ENCODE peak calls at places on chromosomes 13 and 19, in four cellular contexts. One of them, this sample, is unnamed.

GRCh38 chr19:48391100-48392005 is at the start of gene KDELR1:
- DNase-seq in HCT116: no peak
- DNase-seq in endothelial cell of umbilical vein: peak; percentile 75
- DNase-seq in esophagus muscularis mucosa: no peak
- DNase-seq in this sample: no peak

GRCh38 chr13:59891053-59891452 is 272.7 kb downstream of the DIAPH3 start:
- DNase-seq in HCT116: no peak
- DNase-seq in endothelial cell of umbilical vein: no peak
- DNase-seq in esophagus muscularis mucosa: no peak
- DNase-seq in this sample: no peak

GRCh38 chr19:46068345-46069258 is 27.8 kb upstream of the IGFL4 start:
- DNase-seq in HCT116: peak; percentile 89
- DNase-seq in endothelial cell of umbilical vein: peak; percentile 79
- DNase-seq in esophagus muscularis mucosa: no peak
- DNase-seq in this sample: no peak

GRCh38 chr19:43778651-43779050 is 2.1 kb downstream of the KCNN4 start:
- DNase-seq in HCT116: no peak
- DNase-seq in endothelial cell of umbilical vein: no peak
- DNase-seq in esophagus muscularis mucosa: no peak
- DNase-seq in this sample: no peak

GRCh38 chr13:112226320-112227002 is 149.7 kb upstream of the SPACA7 start:
- DNase-seq in HCT116: no peak
- DNase-seq in endothelial cell of umbilical vein: no peak
- DNase-seq in esophagus muscularis mucosa: no peak
- DNase-seq in this sample: no peak

GRCh38 chr13:37870895-37871550 is 1.5 kb upstream of the TRPC4 start:
- DNase-seq in HCT116: no peak
- DNase-seq in endothelial cell of umbilical vein: no peak
- DNase-seq in esophagus muscularis mucosa: no peak
- DNase-seq in this sample: no peak

GRCh38 chr19:39308531-39309304 is 11.9 kb downstream of the LRFN1 start:
- DNase-seq in HCT116: no peak
- DNase-seq in endothelial cell of umbilical vein: peak; percentile 18
- DNase-seq in esophagus muscularis mucosa: no peak
- DNase-seq in this sample: no peak

GRCh38 chr13:110854866-110855265 is 60.0 kb downstream of the ANKRD10 start:
- DNase-seq in HCT116: no peak
- DNase-seq in endothelial cell of umbilical vein: no peak
- DNase-seq in esophagus muscularis mucosa: no peak
- DNase-seq in this sample: no peak

GRCh38 chr13:90896022-90896421 is 451.5 kb upstream of the MIR17HG start:
- DNase-seq in HCT116: no peak
- DNase-seq in endothelial cell of umbilical vein: no peak
- DNase-seq in esophagus muscularis mucosa: no peak
- DNase-seq in this sample: no peak

GRCh38 chr19:41801682-41802317 is 5.4 kb downstream of the CEACAM3 start:
- DNase-seq in HCT116: no peak
- DNase-seq in endothelial cell of umbilical vein: no peak
- DNase-seq in esophagus muscularis mucosa: no peak
- DNase-seq in this sample: no peak

GRCh38 chr19:5128251-5128931 is 159.5 kb downstream of the KDM4B start:
- DNase-seq in HCT116: no peak
- DNase-seq in endothelial cell of umbilical vein: peak; percentile 82
- DNase-seq in esophagus muscularis mucosa: no peak
- DNase-seq in this sample: no peak

GRCh38 chr13:20258208-20258962 is 26.3 kb upstream of the GJB6 start:
- DNase-seq in HCT116: no peak
- DNase-seq in endothelial cell of umbilical vein: no peak
- DNase-seq in esophagus muscularis mucosa: no peak
- DNase-seq in this sample: no peak

GRCh38 chr19:48568345-48568886 is 16.4 kb downstream of the SULT2B1 start:
- DNase-seq in HCT116: peak; percentile 83
- DNase-seq in endothelial cell of umbilical vein: peak; percentile 83
- DNase-seq in esophagus muscularis mucosa: peak; percentile 96
- DNase-seq in this sample: no peak

GRCh38 chr13:44578064-44578394 is 1.9 kb upstream of the TSC22D1 start:
- DNase-seq in HCT116: no peak
- DNase-seq in endothelial cell of umbilical vein: no peak
- DNase-seq in esophagus muscularis mucosa: no peak
- DNase-seq in this sample: no peak

GRCh38 chr13:113668491-113668971 is 1.5 kb downstream of the GRK1 start:
- DNase-seq in HCT116: no peak
- DNase-seq in endothelial cell of umbilical vein: no peak
- DNase-seq in esophagus muscularis mucosa: no peak
- DNase-seq in this sample: no peak

GRCh38 chr13:41645313-41645712 is 188.0 kb downstream of the RGCC start:
- DNase-seq in HCT116: no peak
- DNase-seq in endothelial cell of umbilical vein: peak; percentile 97
- DNase-seq in esophagus muscularis mucosa: no peak
- DNase-seq in this sample: no peak

GRCh38 chr13:33204130-33204927 is 81.2 kb downstream of the STARD13 start:
- DNase-seq in HCT116: no peak
- DNase-seq in endothelial cell of umbilical vein: peak; percentile 89
- DNase-seq in esophagus muscularis mucosa: peak; percentile 93
- DNase-seq in this sample: no peak

GRCh38 chr13:45361596-45362206 is 20.7 kb upstream of the TPT1 start:
- DNase-seq in HCT116: peak; percentile 85
- DNase-seq in endothelial cell of umbilical vein: no peak
- DNase-seq in esophagus muscularis mucosa: no peak
- DNase-seq in this sample: no peak

GRCh38 chr13:106530209-106530906 is 5.1 kb downstream of the EFNB2 start:
- DNase-seq in HCT116: no peak
- DNase-seq in endothelial cell of umbilical vein: peak; percentile 61
- DNase-seq in esophagus muscularis mucosa: no peak
- DNase-seq in this sample: no peak

GRCh38 chr13:39224841-39225240 is 186.6 kb downstream of the NHLRC3 start:
- DNase-seq in HCT116: no peak
- DNase-seq in endothelial cell of umbilical vein: no peak
- DNase-seq in esophagus muscularis mucosa: no peak
- DNase-seq in this sample: no peak

DNA sequence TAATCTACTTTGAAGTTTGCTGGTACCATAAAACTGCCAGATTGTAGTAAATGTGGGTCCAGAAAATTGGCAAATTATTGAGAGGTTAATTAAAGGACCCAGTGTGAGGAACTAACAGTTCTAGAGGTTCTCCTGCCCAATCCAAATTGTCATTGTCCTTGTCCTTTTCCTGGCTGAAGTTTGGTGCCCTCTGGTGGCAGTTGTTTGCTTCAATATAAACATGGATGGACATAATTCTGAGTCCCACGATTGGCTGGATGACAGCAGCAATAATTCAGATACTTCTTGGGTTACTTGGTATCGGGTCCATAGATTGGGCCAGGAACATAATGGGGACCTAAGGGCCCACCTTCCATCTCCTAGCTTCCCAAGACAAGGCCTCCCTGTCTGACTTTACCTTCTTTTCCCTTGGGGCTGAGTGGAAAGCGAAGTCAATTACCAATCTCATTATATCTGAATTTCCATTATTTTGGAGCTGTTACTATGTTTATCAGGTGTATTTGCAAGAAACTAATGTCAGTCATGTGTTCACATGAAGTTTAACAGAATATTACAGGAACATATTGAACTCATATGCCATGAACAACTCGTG is 33.8 kb upstream of the GARRE1 start:
- DNase-seq in HCT116: peak; percentile 64
- DNase-seq in endothelial cell of umbilical vein: peak; percentile 71
- DNase-seq in esophagus muscularis mucosa: no peak
- DNase-seq in this sample: no peak
- TF ChIP-seq POLR2AphosphoS5 in HCT116: no peak
- TF ChIP-seq POLR2AphosphoS5 in endothelial cell of umbilical vein: no peak
- TF ChIP-seq POLR2AphosphoS5 in esophagus muscularis mucosa: no peak
- TF ChIP-seq POLR2AphosphoS5 in this sample: no peak

GRCh38 chr19:35490364-35490763 is at the start of gene KRTDAP:
- DNase-seq in HCT116: no peak
- DNase-seq in endothelial cell of umbilical vein: no peak
- DNase-seq in esophagus muscularis mucosa: no peak
- DNase-seq in this sample: no peak

GRCh38 chr19:35495107-35496064 is 5.1 kb upstream of the KRTDAP start:
- DNase-seq in HCT116: peak; percentile 35
- DNase-seq in endothelial cell of umbilical vein: peak; percentile 44
- DNase-seq in esophagus muscularis mucosa: no peak
- DNase-seq in this sample: peak; percentile 33

GRCh38 chr19:35488677-35489076 is 1.6 kb downstream of the KRTDAP start:
- DNase-seq in HCT116: no peak
- DNase-seq in endothelial cell of umbilical vein: no peak
- DNase-seq in esophagus muscularis mucosa: no peak
- DNase-seq in this sample: no peak

GRCh38 chr19:35493971-35494370 is 3.7 kb upstream of the KRTDAP start:
- DNase-seq in HCT116: no peak
- DNase-seq in endothelial cell of umbilical vein: no peak
- DNase-seq in esophagus muscularis mucosa: no peak
- DNase-seq in this sample: no peak

DNA sequence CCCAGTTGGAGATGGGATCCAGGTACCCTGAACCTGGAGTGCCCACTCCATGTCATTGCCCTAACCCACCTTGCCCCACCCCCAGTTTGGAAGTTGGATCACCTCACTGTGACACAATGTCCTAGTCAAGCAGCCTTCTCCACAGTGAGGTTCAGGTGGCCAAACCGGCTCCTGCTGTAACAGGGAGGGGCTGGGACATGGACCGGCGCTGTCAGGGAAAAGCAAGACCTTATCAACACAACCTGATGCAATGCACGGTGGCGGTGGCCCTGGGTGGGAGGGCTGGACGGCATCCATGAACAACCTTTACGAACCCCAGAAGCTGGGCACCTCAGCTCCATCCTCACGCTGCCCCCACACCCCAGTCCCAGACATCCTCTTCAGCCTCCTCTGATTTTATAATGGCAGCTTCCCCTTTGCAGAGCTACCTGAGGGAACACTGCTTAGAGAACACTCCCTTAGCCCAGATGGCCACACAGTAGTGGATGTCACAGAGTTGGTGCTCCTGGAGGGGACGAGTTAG is 1.6 kb upstream of the KRTDAP start:
- DNase-seq in HCT116: no peak
- DNase-seq in endothelial cell of umbilical vein: no peak
- DNase-seq in esophagus muscularis mucosa: no peak
- DNase-seq in this sample: no peak
- TF ChIP-seq POLR2AphosphoS5 in HCT116: no peak
- TF ChIP-seq POLR2AphosphoS5 in endothelial cell of umbilical vein: no peak
- TF ChIP-seq POLR2AphosphoS5 in esophagus muscularis mucosa: no peak
- TF ChIP-seq POLR2AphosphoS5 in this sample: no peak

GRCh38 chr13:51697855-51698254 is 106.1 kb downstream of the DHRS12 start:
- DNase-seq in HCT116: no peak
- DNase-seq in endothelial cell of umbilical vein: no peak
- DNase-seq in esophagus muscularis mucosa: no peak
- DNase-seq in this sample: no peak

GRCh38 chr13:51698352-51698751 is 105.6 kb downstream of the DHRS12 start:
- DNase-seq in HCT116: no peak
- DNase-seq in endothelial cell of umbilical vein: no peak
- DNase-seq in esophagus muscularis mucosa: no peak
- DNase-seq in this sample: no peak

DNA sequence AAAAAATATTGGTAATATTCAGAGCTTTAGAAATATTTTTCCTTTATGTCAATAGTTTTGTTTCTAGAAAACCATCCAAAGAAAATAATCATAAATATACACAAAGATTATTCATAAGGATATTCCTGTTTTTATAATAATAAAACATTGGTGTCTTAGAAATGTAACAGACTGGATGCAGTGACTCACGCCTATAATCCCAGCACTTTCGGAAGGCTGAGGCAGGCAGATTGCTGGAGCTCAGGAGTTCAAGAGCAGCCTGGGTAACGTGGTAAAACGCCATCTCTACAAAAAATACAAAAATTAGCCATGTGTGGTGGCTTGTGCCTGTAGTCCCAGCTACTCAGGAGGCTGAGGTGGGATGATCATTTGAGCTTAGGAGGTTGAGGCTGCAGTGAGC is 106.8 kb downstream of the DHRS12 start:
- DNase-seq in HCT116: no peak
- DNase-seq in endothelial cell of umbilical vein: peak; percentile 62
- DNase-seq in esophagus muscularis mucosa: no peak
- DNase-seq in this sample: no peak
- TF ChIP-seq POLR2AphosphoS5 in HCT116: no peak
- TF ChIP-seq POLR2AphosphoS5 in endothelial cell of umbilical vein: no peak
- TF ChIP-seq POLR2AphosphoS5 in esophagus muscularis mucosa: no peak
- TF ChIP-seq POLR2AphosphoS5 in this sample: no peak

DNA sequence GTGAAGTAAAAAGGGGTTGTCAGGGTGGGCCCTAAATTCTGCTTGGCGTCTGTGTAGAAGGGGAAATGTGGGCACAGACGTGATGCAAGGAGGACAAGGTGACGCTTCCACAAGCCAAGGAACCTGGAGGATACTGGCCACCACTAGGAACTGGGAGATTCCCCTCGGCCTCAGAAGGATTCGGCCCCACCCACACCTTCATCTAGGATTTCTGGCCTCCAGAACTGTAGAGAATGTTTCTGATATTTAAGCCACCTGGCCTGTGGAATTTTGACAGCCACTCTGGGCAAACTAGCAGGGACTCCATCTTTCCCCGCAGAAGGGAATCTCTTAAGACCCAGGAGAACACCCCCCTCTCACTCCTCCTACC is 1.1 kb downstream of the PLEKHJ1 start:
- DNase-seq in HCT116: no peak
- DNase-seq in endothelial cell of umbilical vein: no peak
- DNase-seq in esophagus muscularis mucosa: no peak
- DNase-seq in this sample: no peak
- TF ChIP-seq POLR2AphosphoS5 in HCT116: no peak
- TF ChIP-seq POLR2AphosphoS5 in endothelial cell of umbilical vein: no peak
- TF ChIP-seq POLR2AphosphoS5 in esophagus muscularis mucosa: no peak
- TF ChIP-seq POLR2AphosphoS5 in this sample: no peak

GRCh38 chr19:7257148-7258041 is 36.8 kb downstream of the INSR start:
- DNase-seq in HCT116: peak; percentile 72
- DNase-seq in endothelial cell of umbilical vein: peak; percentile 66
- DNase-seq in esophagus muscularis mucosa: no peak
- DNase-seq in this sample: peak; percentile 18

GRCh38 chr19:7252364-7252763 is 41.9 kb downstream of the INSR start:
- DNase-seq in HCT116: no peak
- DNase-seq in endothelial cell of umbilical vein: no peak
- DNase-seq in esophagus muscularis mucosa: no peak
- DNase-seq in this sample: no peak

GRCh38 chr19:7255631-7256030 is 38.6 kb downstream of the INSR start:
- DNase-seq in HCT116: no peak
- DNase-seq in endothelial cell of umbilical vein: no peak
- DNase-seq in esophagus muscularis mucosa: no peak
- DNase-seq in this sample: no peak

GRCh38 chr19:7254590-7254989 is 39.6 kb downstream of the INSR start:
- DNase-seq in HCT116: no peak
- DNase-seq in endothelial cell of umbilical vein: no peak
- DNase-seq in esophagus muscularis mucosa: no peak
- DNase-seq in this sample: no peak

DNA sequence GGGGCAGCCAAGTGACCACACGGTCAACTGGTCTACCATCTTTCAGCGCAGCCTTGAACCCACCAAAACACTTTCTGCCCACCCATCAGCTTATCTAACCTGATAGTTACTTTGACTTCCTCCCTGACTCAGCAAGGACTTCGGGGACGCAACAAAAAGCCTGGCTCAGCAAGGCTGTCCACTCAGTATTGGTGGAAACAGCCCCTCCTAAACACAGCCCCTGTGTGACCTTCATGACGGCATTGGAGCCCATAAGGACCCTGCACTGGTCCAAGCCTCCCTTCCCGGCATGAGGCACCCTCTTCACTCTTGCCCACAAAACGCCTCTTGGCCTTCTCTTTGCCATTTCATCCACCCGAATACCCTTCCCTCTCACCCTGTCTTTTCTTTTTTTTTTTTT is 39.1 kb downstream of the INSR start:
- DNase-seq in HCT116: no peak
- DNase-seq in endothelial cell of umbilical vein: no peak
- DNase-seq in esophagus muscularis mucosa: no peak
- DNase-seq in this sample: no peak
- TF ChIP-seq POLR2AphosphoS5 in HCT116: no peak
- TF ChIP-seq POLR2AphosphoS5 in endothelial cell of umbilical vein: no peak
- TF ChIP-seq POLR2AphosphoS5 in esophagus muscularis mucosa: no peak
- TF ChIP-seq POLR2AphosphoS5 in this sample: no peak